ENCODE peak calls at places on chromosome 16, in six cellular contexts. E is AG10803, Z is stromal cell of bone marrow, N is B cell, R is caudate nucleus, F is coronary artery. U is an unnamed sample.

GRCh38 chr16:20905576-20905975 is 5.0 kb downstream of the LYRM1 start:
- DNase-seq in E (no peak), Z (no peak), N (no peak), R (no peak), F (no peak), U (no peak)

GRCh38 chr16:19677403-19677802 is 40.6 kb downstream of the KNOP1 start:
- DNase-seq in E (no peak), Z (no peak), N (no peak), R (no peak), F (no peak), U (no peak)

GRCh38 chr16:57941016-57941656 is 29.8 kb downstream of the CNGB1 start:
- DNase-seq in E (peak; percentile 42), Z (no peak), N (no peak), R (peak; percentile 38), F (no peak), U (peak; percentile 8)

GRCh38 chr16:24577167-24577566 is 37.8 kb downstream of the RBBP6 start:
- DNase-seq in E (no peak), Z (no peak), N (no peak), R (no peak), F (no peak), U (no peak)

GRCh38 chr16:56603589-56603988 is 4.8 kb upstream of the MT2A start:
- DNase-seq in E (peak; percentile 38), Z (no peak), N (no peak), R (peak; percentile 36), F (no peak), U (no peak)

GRCh38 chr16:9050102-9050830 is 41.2 kb upstream of the HAPSTR1 start:
- DNase-seq in E (no peak), Z (no peak), N (no peak), R (no peak), F (no peak), U (no peak)

GRCh38 chr16:73101568-73101967 is 53.6 kb upstream of the ZFHX3 start:
- DNase-seq in E (no peak), Z (no peak), N (no peak), R (no peak), F (no peak), U (no peak)

GRCh38 chr16:29653436-29653835 is 9.6 kb upstream of the SPN start:
- DNase-seq in E (no peak), Z (no peak), N (peak; percentile 55), R (no peak), F (no peak), U (no peak)

GRCh38 chr16:67942510-67943255 is 1.2 kb downstream of the LCAT start:
- DNase-seq in E (no peak), Z (no peak), N (no peak), R (no peak), F (no peak), U (no peak)

GRCh38 chr16:75801307-75801706 is 75.0 kb upstream of the CPHXL start:
- DNase-seq in E (no peak), Z (no peak), N (no peak), R (no peak), F (no peak), U (no peak)

GRCh38 chr16:10681310-10682308 is 13.1 kb downstream of the TEKT5 start:
- DNase-seq in E (no peak), Z (no peak), N (no peak), R (no peak), F (peak; percentile 40), U (no peak)

GRCh38 chr16:67872631-67873434 is at the start of gene EDC4:
- DNase-seq in E (peak; percentile 79), Z (peak; percentile 59), N (peak; percentile 96), R (peak; percentile 81), F (peak; percentile 92), U (peak; percentile 20)

GRCh38 chr16:72997141-72997542 is 50.8 kb downstream of the ZFHX3 start:
- DNase-seq in E (peak; percentile 67), Z (no peak), N (no peak), R (no peak), F (peak; percentile 78), U (no peak)

GRCh38 chr16:17437142-17437720 is 33.5 kb downstream of the XYLT1 start:
- DNase-seq in E (peak; percentile 45), Z (no peak), N (no peak), R (no peak), F (no peak), U (no peak)

GRCh38 chr16:73878616-73879015 is 418.0 kb upstream of the PSMD7 start:
- DNase-seq in E (peak; percentile 78), Z (peak; percentile 57), N (no peak), R (no peak), F (no peak), U (no peak)

GRCh38 chr16:29943846-29944669 is 17.8 kb upstream of the TMEM219 start:
- DNase-seq in E (peak; percentile 98), Z (peak; percentile 98), N (no peak), R (peak; percentile 56), F (no peak), U (no peak)

GRCh38 chr16:84520778-84521770 is 16.6 kb upstream of the MEAK7 start:
- DNase-seq in E (no peak), Z (no peak), N (no peak), R (no peak), F (no peak), U (no peak)

GRCh38 chr16:3938843-3939624 is 58.5 kb upstream of the CREBBP start:
- DNase-seq in E (peak; percentile 91), Z (no peak), N (peak; percentile 87), R (peak; percentile 13), F (no peak), U (peak; percentile 14)